ENCODE peak calls at places on chromosomes 7 and 10, in four cellular contexts. P is HCT116, M is transverse colon, Q is sigmoid colon. B is an unnamed sample.

GRCh38 chr10:55627526-55628170 is 733.4 kb downstream of the ZWINT start:
- DNase-seq in Q (no peak), P (no peak), M (no peak), B (peak; percentile 80)

GRCh38 chr7:377069-378040 is 87.4 kb downstream of the FOXL3 start:
- DNase-seq in M (peak; percentile 8), Q (peak; percentile 71), P (no peak), B (no peak)

GRCh38 chr10:49296826-49297225 is 2.1 kb upstream of the C10orf71 start:
- DNase-seq in Q (no peak), P (no peak), M (no peak), B (no peak)

GRCh38 chr7:48154792-48155413 is 16.4 kb upstream of the ABCA13 start:
- DNase-seq in Q (no peak), P (peak; percentile 28), M (peak; percentile 74), B (peak; percentile 57)

GRCh38 chr10:60942604-60943269 is 1.2 kb downstream of the RHOBTB1 start:
- DNase-seq in Q (peak; percentile 79), M (peak; percentile 51), P (no peak), B (peak; percentile 25)

GRCh38 chr10:75220258-75220657 is 9.7 kb downstream of the VDAC2 start:
- DNase-seq in M (no peak), P (no peak), Q (peak; percentile 12), B (no peak)

GRCh38 chr10:26679588-26679987 is 17.9 kb upstream of the PDSS1 start:
- DNase-seq in Q (no peak), M (no peak), P (no peak), B (no peak)

GRCh38 chr7:158816271-158816670 is 13.0 kb downstream of the ESYT2 start:
- DNase-seq in M (no peak), Q (no peak), P (no peak), B (no peak)

GRCh38 chr7:18978108-18978495 is 139.3 kb downstream of the TWIST1 start:
- DNase-seq in Q (no peak), M (no peak), P (peak; percentile 43), B (no peak)

GRCh38 chr10:80500572-80501380 is 36.9 kb upstream of the SH2D4B start:
- DNase-seq in M (no peak), P (no peak), Q (no peak), B (peak; percentile 48)

GRCh38 chr7:122919643-122920181 is 33.5 kb upstream of the CADPS2 start:
- DNase-seq in Q (no peak), P (no peak), M (no peak), B (no peak)

GRCh38 chr7:108001759-108002725 is 919 bp downstream of the LAMB1 start:
- DNase-seq in Q (peak; percentile 73), P (no peak), M (peak; percentile 18), B (peak; percentile 56)

GRCh38 chr10:133445268-133445732 is 8.4 kb upstream of the SCART1 start:
- DNase-seq in M (no peak), Q (peak; percentile 56), P (no peak), B (no peak)

GRCh38 chr10:72218329-72218728 is 2.3 kb upstream of the ASCC1 start:
- DNase-seq in P (no peak), Q (no peak), M (no peak), B (no peak)
- TF ChIP-seq POLR2AphosphoS5 in P (no peak), Q (no peak), M (no peak), B (no peak)

GRCh38 chr7:95980073-95980655 is 207.8 kb downstream of the DYNC1I1 start:
- DNase-seq in Q (no peak), M (no peak), P (no peak), B (no peak)

GRCh38 chr7:95972554-95972953 is 200.2 kb downstream of the DYNC1I1 start:
- DNase-seq in Q (no peak), P (no peak), M (no peak), B (no peak)

GRCh38 chr7:95974108-95974507 is 201.8 kb downstream of the DYNC1I1 start:
- DNase-seq in Q (no peak), M (no peak), P (no peak), B (no peak)

GRCh38 chr7:95977994-95978393 is 205.6 kb downstream of the DYNC1I1 start:
- DNase-seq in M (no peak), P (no peak), Q (no peak), B (no peak)

DNA sequence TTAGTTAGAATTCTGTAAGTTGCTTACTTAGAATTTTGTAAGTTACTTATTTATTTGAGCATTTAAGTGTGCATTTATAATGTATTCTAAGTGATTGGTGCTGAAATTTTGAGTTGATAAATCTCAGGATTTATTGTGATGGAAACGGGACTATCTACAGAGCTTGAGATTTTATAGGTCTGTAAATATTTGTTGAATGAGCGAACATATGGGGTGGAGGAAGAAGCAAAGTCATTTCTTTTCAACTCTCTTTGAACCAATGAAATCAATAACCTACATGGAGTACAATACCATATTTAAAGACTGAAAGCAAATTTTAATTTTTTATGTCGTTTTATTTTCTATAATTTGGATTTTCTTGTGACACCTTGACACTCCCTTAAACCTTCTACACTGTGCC is 204.0 kb downstream of the DYNC1I1 start:
- DNase-seq in Q (no peak), P (no peak), M (no peak), B (no peak)
- TF ChIP-seq POLR2AphosphoS5 in Q (no peak), P (no peak), M (no peak), B (no peak)

DNA sequence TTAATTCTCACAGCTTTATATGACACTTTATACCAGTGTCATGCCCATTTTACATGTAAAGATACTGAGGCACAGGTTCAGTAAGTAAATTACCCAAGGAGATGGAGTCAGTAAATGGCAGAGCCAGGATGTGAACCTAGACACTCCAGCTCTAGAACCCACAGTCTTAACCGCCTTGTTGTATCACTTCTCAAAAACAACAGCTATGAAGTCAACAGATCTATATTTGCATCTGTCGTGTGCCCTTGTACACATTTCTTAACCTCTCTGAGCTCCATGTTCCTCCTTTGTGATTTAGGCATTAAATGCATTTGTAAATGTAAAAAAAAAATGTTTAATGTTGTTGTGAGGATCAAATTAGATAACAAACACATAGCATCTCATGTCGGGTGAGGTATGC is 716.2 kb downstream of the SUGCT start:
- DNase-seq in P (no peak), Q (no peak), M (no peak), B (no peak)
- TF ChIP-seq POLR2AphosphoS5 in P (no peak), Q (no peak), M (no peak), B (no peak)

GRCh38 chr10:3248526-3249255 is 76.1 kb upstream of the PITRM1 start:
- DNase-seq in M (no peak), P (peak; percentile 75), Q (no peak), B (no peak)
- TF ChIP-seq POLR2AphosphoS5 in M (no peak), P (peak; percentile 18), Q (no peak), B (no peak)

DNA sequence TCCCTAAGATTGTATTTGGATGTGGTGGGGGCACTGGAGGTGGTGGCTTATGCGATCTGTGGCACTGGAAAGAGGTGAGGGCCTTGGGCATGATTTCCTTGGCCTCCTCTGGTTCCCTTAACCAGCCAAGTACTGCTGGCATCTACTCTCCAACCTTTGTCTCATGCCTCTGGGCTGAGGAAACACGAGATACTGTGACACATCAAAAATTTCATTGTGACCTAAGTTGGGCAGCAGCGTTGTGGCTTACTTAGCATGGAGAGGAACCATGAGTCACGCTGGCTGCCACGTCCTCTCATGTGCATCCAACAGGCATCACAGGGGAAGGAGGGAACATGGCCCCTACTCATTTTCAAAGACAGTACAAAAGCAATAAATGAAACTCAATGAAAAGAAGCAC is 29.7 kb upstream of the GSDME start:
- DNase-seq in P (peak; percentile 73), Q (no peak), M (no peak), B (no peak)
- TF ChIP-seq POLR2AphosphoS5 in P (no peak), Q (no peak), M (no peak), B (no peak)

GRCh38 chr10:32983333-32983909 is 25.4 kb upstream of the ITGB1 start:
- DNase-seq in P (peak; percentile 84), M (no peak), Q (no peak), B (no peak)
- TF ChIP-seq POLR2AphosphoS5 in P (peak; percentile 32), M (no peak), Q (no peak), B (no peak)

GRCh38 chr10:44932338-44933116 is 21.4 kb downstream of the TMEM72 start:
- DNase-seq in P (peak; percentile 56), M (peak; percentile 93), Q (peak; percentile 93), B (peak; percentile 95)
- TF ChIP-seq POLR2AphosphoS5 in P (no peak), M (no peak), Q (no peak), B (no peak)